ENCODE peak calls at places on chromosomes 16 and 17, in eight cellular contexts. Z, H, O, V, W, P, B and J are unnamed samples.

GRCh38 chr16:57257455-57258070 is 12.5 kb downstream of the ARL2BP start:
- DNase-seq in Z (peak; percentile 43), H (no peak), O (no peak), V (no peak), W (no peak), P (peak; percentile 8), B (no peak), J (no peak)

GRCh38 chr16:56662357-56663354 is 4.9 kb downstream of the MT1F start:
- DNase-seq in Z (no peak), H (no peak), O (no peak), V (no peak), W (no peak), P (no peak), B (no peak), J (no peak)

GRCh38 chr17:29835438-29836351 is 94.3 kb downstream of the SSH2 start:
- DNase-seq in Z (peak; percentile 79), H (no peak), O (no peak), V (peak; percentile 70), W (peak; percentile 57), P (no peak), B (no peak), J (no peak)

GRCh38 chr16:65947951-65948350 is 418.5 kb upstream of the CDH5 start:
- DNase-seq in Z (no peak), H (no peak), O (no peak), V (no peak), W (no peak), P (no peak), B (no peak), J (no peak)

GRCh38 chr17:79549111-79549915 is 61.5 kb downstream of the RBFOX3 start:
- DNase-seq in Z (peak; percentile 40), H (peak; percentile 39), O (no peak), V (no peak), W (no peak), P (no peak), B (no peak), J (no peak)

GRCh38 chr17:22286337-22287041 is 594.2 kb downstream of the KCNJ18 start:
- DNase-seq in Z (peak; percentile 50), H (no peak), O (no peak), V (no peak), W (no peak), P (no peak), B (no peak), J (no peak)

GRCh38 chr17:64709481-64709880 is 47.4 kb upstream of the SMURF2 start:
- DNase-seq in Z (no peak), H (no peak), O (peak; percentile 53), V (no peak), W (no peak), P (no peak), B (no peak), J (no peak)

GRCh38 chr17:75271955-75272847 is 1.2 kb upstream of the MIF4GD start:
- DNase-seq in Z (no peak), H (no peak), O (no peak), V (no peak), W (peak; percentile 49), P (peak; percentile 34), B (no peak), J (peak; percentile 70)

GRCh38 chr16:81729451-81729850 is 49.6 kb upstream of the PLCG2 start:
- DNase-seq in Z (no peak), H (no peak), O (no peak), V (no peak), W (no peak), P (no peak), B (no peak), J (no peak)

GRCh38 chr17:76547183-76547641 is 7.4 kb downstream of the PRCD start:
- DNase-seq in Z (no peak), H (peak; percentile 71), O (peak; percentile 87), V (peak; percentile 79), W (peak; percentile 85), P (no peak), B (peak; percentile 76), J (no peak)

GRCh38 chr16:50505714-50506542 is 42.3 kb upstream of the NKD1 start:
- DNase-seq in Z (no peak), H (no peak), O (no peak), V (no peak), W (no peak), P (no peak), B (no peak), J (no peak)

GRCh38 chr16:57299719-57300386 is 15.4 kb upstream of the PLLP start:
- DNase-seq in Z (peak; percentile 90), H (peak; percentile 95), O (peak; percentile 96), V (peak; percentile 98), W (peak; percentile 97), P (peak; percentile 88), B (peak; percentile 95), J (peak; percentile 93)

GRCh38 chr17:74394977-74395376 is 27.7 kb downstream of the GPR142 start:
- DNase-seq in Z (no peak), H (no peak), O (no peak), V (no peak), W (no peak), P (peak; percentile 37), B (no peak), J (no peak)

GRCh38 chr17:52106070-52106469 is 52.4 kb downstream of the CA10 start:
- DNase-seq in Z (no peak), H (no peak), O (no peak), V (no peak), W (no peak), P (no peak), B (no peak), J (no peak)

GRCh38 chr16:64240586-64240985 is 881.3 kb downstream of the CDH11 start:
- DNase-seq in Z (no peak), H (no peak), O (no peak), V (no peak), W (peak; percentile 29), P (no peak), B (no peak), J (no peak)

GRCh38 chr17:72474243-72474642 is 353.4 kb downstream of the SOX9 start:
- DNase-seq in Z (no peak), H (no peak), O (no peak), V (no peak), W (no peak), P (no peak), B (no peak), J (no peak)

GRCh38 chr17:20944014-20944905 is 98.6 kb downstream of the USP22 start:
- DNase-seq in Z (no peak), H (no peak), O (no peak), V (no peak), W (no peak), P (peak; percentile 85), B (no peak), J (no peak)

GRCh38 chr17:65231662-65232335 is 94.6 kb downstream of the RGS9 start:
- DNase-seq in Z (peak; percentile 68), H (no peak), O (peak; percentile 75), V (peak; percentile 85), W (peak; percentile 82), P (peak; percentile 29), B (no peak), J (peak; percentile 40)

GRCh38 chr17:10357768-10358167 is 15.0 kb downstream of the MYH13 start:
- DNase-seq in Z (no peak), H (no peak), O (no peak), V (no peak), W (no peak), P (peak; percentile 12), B (no peak), J (no peak)

GRCh38 chr17:73689596-73690275 is 45.5 kb upstream of the SDK2 start:
- DNase-seq in Z (no peak), H (no peak), O (no peak), V (no peak), W (no peak), P (no peak), B (no peak), J (no peak)

GRCh38 chr17:80123791-80124190 is 22.4 kb downstream of the GAA start:
- DNase-seq in Z (no peak), H (no peak), O (no peak), V (peak; percentile 41), W (peak; percentile 48), P (peak; percentile 57), B (no peak), J (no peak)

GRCh38 chr16:87391324-87391949 is 699 bp upstream of the MAP1LC3B start:
- DNase-seq in Z (peak; percentile 92), H (peak; percentile 92), O (peak; percentile 60), V (peak; percentile 27), W (peak; percentile 31), P (peak; percentile 59), B (no peak), J (peak; percentile 75)

GRCh38 chr17:1182831-1183578 is 3.2 kb upstream of the ABR start:
- DNase-seq in Z (no peak), H (peak; percentile 72), O (no peak), V (no peak), W (no peak), P (no peak), B (no peak), J (no peak)
- H3K4me3 ChIP-seq in Z (no peak overlapping the region), H (no peak overlapping the region), O (no peak overlapping the region), V (no peak overlapping the region), W (no peak overlapping the region), P (no peak overlapping the region), B (no peak overlapping the region), J (no peak overlapping the region)

GRCh38 chr17:60523822-60524221 is 2.2 kb downstream of the APPBP2 start:
- DNase-seq in Z (no peak), H (no peak), O (no peak), V (no peak), W (no peak), P (no peak), B (no peak), J (no peak)
- H3K4me3 ChIP-seq in Z (peak overlapping the region; percentile 95), H (peak overlapping the region; percentile 99), O (peak overlapping the region; percentile 100), V (peak overlapping the region; percentile 100), W (peak overlapping the region; percentile 99), P (no peak overlapping the region), B (peak overlapping the region; percentile 91), J (peak overlapping the region; percentile 73)

DNA sequence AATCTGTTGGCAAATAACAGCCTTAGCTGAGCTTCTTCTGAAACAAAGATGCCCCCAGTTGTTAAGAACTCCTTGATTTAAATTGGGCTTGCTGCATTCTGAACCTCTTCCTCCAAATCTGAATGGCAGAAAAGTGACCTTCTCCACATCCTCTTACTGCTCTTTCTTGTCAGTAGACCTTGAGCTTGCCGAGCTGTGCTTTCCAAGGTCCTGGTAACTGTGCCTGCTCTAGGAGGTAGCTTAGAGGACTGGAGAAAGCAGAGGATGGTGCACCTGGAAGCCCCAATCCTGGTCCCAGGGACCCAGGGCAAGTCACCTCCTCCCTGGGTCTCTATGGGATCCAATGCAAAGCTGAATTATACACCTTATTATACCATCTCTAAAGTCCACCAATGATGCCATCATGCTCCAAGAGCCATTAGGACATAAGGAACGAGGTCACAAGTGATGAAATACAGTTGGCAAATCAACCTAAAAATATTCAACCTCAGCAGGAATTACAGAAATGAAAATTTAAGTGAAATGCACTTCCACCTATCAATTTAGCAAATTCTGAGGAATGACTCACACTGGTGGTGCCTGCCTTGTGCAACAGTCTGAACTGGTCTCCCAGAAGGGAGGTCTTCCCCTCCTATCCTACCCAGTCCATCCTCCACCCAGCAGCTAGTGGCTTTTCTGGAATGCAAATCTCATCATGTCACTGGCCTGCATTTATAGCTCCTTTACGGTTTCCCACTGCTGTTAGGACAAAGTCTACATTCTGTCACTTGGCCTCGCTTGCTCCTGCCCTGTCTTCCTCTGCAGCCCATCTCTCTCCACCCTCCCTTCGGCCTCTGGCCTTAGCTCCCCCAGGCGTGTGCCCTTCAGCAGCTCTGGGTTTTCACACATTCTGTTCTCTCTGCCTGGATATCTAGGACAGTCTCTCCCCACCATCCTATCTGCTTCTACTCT is 36.6 kb downstream of the TOM1L2 start:
- DNase-seq in Z (no peak), H (no peak), O (peak; percentile 94), V (peak; percentile 91), W (peak; percentile 93), P (no peak), B (no peak), J (no peak)
- H3K4me3 ChIP-seq in Z (no peak overlapping the region), H (no peak overlapping the region), O (no peak overlapping the region), V (no peak overlapping the region), W (no peak overlapping the region), P (no peak overlapping the region), B (no peak overlapping the region), J (no peak overlapping the region)

GRCh38 chr16:14284371-14284770 is 213.3 kb downstream of the MRTFB start:
- DNase-seq in Z (no peak), H (no peak), O (no peak), V (no peak), W (no peak), P (no peak), B (no peak), J (no peak)
- H3K4me3 ChIP-seq in Z (no peak overlapping the region), H (no peak overlapping the region), O (no peak overlapping the region), V (no peak overlapping the region), W (no peak overlapping the region), P (no peak overlapping the region), B (no peak overlapping the region), J (no peak overlapping the region)